ENCODE peak calls at places on chromosome 18, in nine cellular contexts. One of them, this sample, is unnamed.

GRCh38 chr18:67265464-67266245 is 250.9 kb downstream of the DSEL start:
- DNase-seq in astrocyte of the cerebellum: peak
- DNase-seq in cardiac muscle cell: peak
- DNase-seq in AG10803: peak
- DNase-seq in astrocyte: peak
- DNase-seq in fibroblast of pulmonary artery: peak
- DNase-seq in fibroblast of the aortic adventitia: peak
- DNase-seq in tibial nerve: no peak
- DNase-seq in osteoblast: no peak
- DNase-seq in this sample: no peak

GRCh38 chr18:76450912-76451421 is 44.1 kb downstream of the ZNF516 start:
- DNase-seq in tibial nerve: peak
- DNase-seq in fibroblast of pulmonary artery: peak
- DNase-seq in AG10803: peak
- DNase-seq in osteoblast: peak
- DNase-seq in astrocyte: peak
- DNase-seq in cardiac muscle cell: peak
- DNase-seq in fibroblast of the aortic adventitia: peak
- DNase-seq in astrocyte of the cerebellum: no peak
- DNase-seq in this sample: no peak

GRCh38 chr18:48928787-48929186 is 22.0 kb downstream of the SMAD7 start:
- DNase-seq in astrocyte: peak
- DNase-seq in tibial nerve: peak
- DNase-seq in astrocyte of the cerebellum: no peak
- DNase-seq in fibroblast of pulmonary artery: peak
- DNase-seq in cardiac muscle cell: no peak
- DNase-seq in AG10803: peak
- DNase-seq in fibroblast of the aortic adventitia: peak
- DNase-seq in osteoblast: peak
- DNase-seq in this sample: no peak

GRCh38 chr18:64653068-64653467 is 504.2 kb upstream of the LINC00305 start:
- DNase-seq in osteoblast: no peak
- DNase-seq in cardiac muscle cell: no peak
- DNase-seq in fibroblast of pulmonary artery: no peak
- DNase-seq in AG10803: no peak
- DNase-seq in astrocyte of the cerebellum: no peak
- DNase-seq in astrocyte: no peak
- DNase-seq in fibroblast of the aortic adventitia: no peak
- DNase-seq in tibial nerve: no peak
- DNase-seq in this sample: no peak

GRCh38 chr18:36155960-36156757 is 26.5 kb downstream of the ELP2 start:
- DNase-seq in AG10803: peak
- DNase-seq in astrocyte: peak
- DNase-seq in cardiac muscle cell: no peak
- DNase-seq in astrocyte of the cerebellum: no peak
- DNase-seq in fibroblast of the aortic adventitia: no peak
- DNase-seq in osteoblast: no peak
- DNase-seq in fibroblast of pulmonary artery: no peak
- DNase-seq in tibial nerve: no peak
- DNase-seq in this sample: no peak

GRCh38 chr18:13564579-13564978 is 161.8 kb downstream of the FAM210A start:
- DNase-seq in astrocyte: no peak
- DNase-seq in fibroblast of pulmonary artery: no peak
- DNase-seq in AG10803: no peak
- DNase-seq in osteoblast: no peak
- DNase-seq in tibial nerve: peak
- DNase-seq in fibroblast of the aortic adventitia: no peak
- DNase-seq in astrocyte of the cerebellum: no peak
- DNase-seq in cardiac muscle cell: no peak
- DNase-seq in this sample: no peak

GRCh38 chr18:46939337-46939963 is 22.0 kb downstream of the KATNAL2 start:
- DNase-seq in astrocyte of the cerebellum: no peak
- DNase-seq in tibial nerve: no peak
- DNase-seq in cardiac muscle cell: peak
- DNase-seq in AG10803: peak
- DNase-seq in osteoblast: peak
- DNase-seq in astrocyte: peak
- DNase-seq in fibroblast of the aortic adventitia: peak
- DNase-seq in fibroblast of pulmonary artery: peak
- DNase-seq in this sample: no peak

GRCh38 chr18:9619545-9619944 is 5.2 kb upstream of the PPP4R1 start:
- DNase-seq in tibial nerve: no peak
- DNase-seq in fibroblast of pulmonary artery: peak
- DNase-seq in astrocyte: peak
- DNase-seq in cardiac muscle cell: peak
- DNase-seq in AG10803: peak
- DNase-seq in astrocyte of the cerebellum: peak
- DNase-seq in osteoblast: peak
- DNase-seq in fibroblast of the aortic adventitia: peak
- DNase-seq in this sample: no peak

GRCh38 chr18:75161629-75162028 is 47.3 kb downstream of the PTGR3 start:
- DNase-seq in fibroblast of pulmonary artery: no peak
- DNase-seq in osteoblast: no peak
- DNase-seq in fibroblast of the aortic adventitia: peak
- DNase-seq in AG10803: peak
- DNase-seq in astrocyte: peak
- DNase-seq in tibial nerve: peak
- DNase-seq in astrocyte of the cerebellum: peak
- DNase-seq in cardiac muscle cell: peak
- DNase-seq in this sample: peak

GRCh38 chr18:231563-231962 is 36.3 kb downstream of the THOC1 start:
- DNase-seq in osteoblast: no peak
- DNase-seq in cardiac muscle cell: no peak
- DNase-seq in fibroblast of the aortic adventitia: no peak
- DNase-seq in fibroblast of pulmonary artery: no peak
- DNase-seq in AG10803: no peak
- DNase-seq in astrocyte of the cerebellum: no peak
- DNase-seq in tibial nerve: no peak
- DNase-seq in astrocyte: no peak
- DNase-seq in this sample: no peak

GRCh38 chr18:13437034-13437433 is 218.5 kb downstream of the LDLRAD4 start:
- DNase-seq in fibroblast of pulmonary artery: no peak
- DNase-seq in fibroblast of the aortic adventitia: no peak
- DNase-seq in astrocyte: peak
- DNase-seq in osteoblast: no peak
- DNase-seq in cardiac muscle cell: no peak
- DNase-seq in AG10803: no peak
- DNase-seq in astrocyte of the cerebellum: no peak
- DNase-seq in tibial nerve: no peak
- DNase-seq in this sample: no peak

GRCh38 chr18:78896111-78896510 is 83.5 kb upstream of the SALL3 start:
- DNase-seq in tibial nerve: no peak
- DNase-seq in astrocyte: no peak
- DNase-seq in osteoblast: no peak
- DNase-seq in cardiac muscle cell: no peak
- DNase-seq in fibroblast of pulmonary artery: no peak
- DNase-seq in AG10803: no peak
- DNase-seq in astrocyte of the cerebellum: no peak
- DNase-seq in fibroblast of the aortic adventitia: no peak
- DNase-seq in this sample: no peak

GRCh38 chr18:72867721-72868665 is at the start of gene NETO1:
- DNase-seq in astrocyte: no peak
- DNase-seq in AG10803: no peak
- DNase-seq in cardiac muscle cell: no peak
- DNase-seq in fibroblast of the aortic adventitia: no peak
- DNase-seq in osteoblast: peak
- DNase-seq in tibial nerve: no peak
- DNase-seq in fibroblast of pulmonary artery: no peak
- DNase-seq in astrocyte of the cerebellum: no peak
- DNase-seq in this sample: no peak

GRCh38 chr18:55381277-55381676 is 206.7 kb downstream of the TCF4 start:
- DNase-seq in fibroblast of pulmonary artery: peak
- DNase-seq in astrocyte of the cerebellum: peak
- DNase-seq in cardiac muscle cell: peak
- DNase-seq in astrocyte: peak
- DNase-seq in osteoblast: no peak
- DNase-seq in AG10803: peak
- DNase-seq in tibial nerve: no peak
- DNase-seq in fibroblast of the aortic adventitia: peak
- DNase-seq in this sample: no peak

GRCh38 chr18:23540867-23541266 is 37.6 kb downstream of the RMC1 start:
- DNase-seq in osteoblast: no peak
- DNase-seq in tibial nerve: no peak
- DNase-seq in fibroblast of the aortic adventitia: no peak
- DNase-seq in astrocyte of the cerebellum: no peak
- DNase-seq in fibroblast of pulmonary artery: peak
- DNase-seq in astrocyte: peak
- DNase-seq in cardiac muscle cell: peak
- DNase-seq in AG10803: no peak
- DNase-seq in this sample: no peak

GRCh38 chr18:49177812-49178211 is 227.0 kb upstream of the SMAD7 start:
- DNase-seq in AG10803: peak
- DNase-seq in astrocyte of the cerebellum: peak
- DNase-seq in fibroblast of pulmonary artery: peak
- DNase-seq in cardiac muscle cell: peak
- DNase-seq in osteoblast: no peak
- DNase-seq in tibial nerve: no peak
- DNase-seq in fibroblast of the aortic adventitia: peak
- DNase-seq in astrocyte: peak
- DNase-seq in this sample: no peak

GRCh38 chr18:57445488-57446319 is 10.5 kb downstream of the ONECUT2 start:
- DNase-seq in cardiac muscle cell: no peak
- DNase-seq in tibial nerve: no peak
- DNase-seq in osteoblast: no peak
- DNase-seq in AG10803: no peak
- DNase-seq in astrocyte: no peak
- DNase-seq in fibroblast of pulmonary artery: no peak
- DNase-seq in fibroblast of the aortic adventitia: no peak
- DNase-seq in astrocyte of the cerebellum: no peak
- DNase-seq in this sample: peak

GRCh38 chr18:25298853-25299274 is 53.1 kb downstream of the ZNF521 start:
- DNase-seq in fibroblast of pulmonary artery: peak
- DNase-seq in AG10803: peak
- DNase-seq in astrocyte of the cerebellum: peak
- DNase-seq in fibroblast of the aortic adventitia: peak
- DNase-seq in cardiac muscle cell: peak
- DNase-seq in tibial nerve: no peak
- DNase-seq in astrocyte: peak
- DNase-seq in osteoblast: peak
- DNase-seq in this sample: no peak

GRCh38 chr18:80213173-80213572 is 34.1 kb downstream of the PARD6G start:
- DNase-seq in osteoblast: no peak
- DNase-seq in AG10803: no peak
- DNase-seq in tibial nerve: no peak
- DNase-seq in fibroblast of the aortic adventitia: no peak
- DNase-seq in astrocyte: no peak
- DNase-seq in astrocyte of the cerebellum: no peak
- DNase-seq in fibroblast of pulmonary artery: no peak
- DNase-seq in cardiac muscle cell: no peak
- DNase-seq in this sample: no peak
- H3K4me3 ChIP-seq in osteoblast: no peak
- H3K4me3 ChIP-seq in AG10803: no peak
- H3K4me3 ChIP-seq in tibial nerve: no peak
- H3K4me3 ChIP-seq in fibroblast of the aortic adventitia: no peak
- H3K4me3 ChIP-seq in astrocyte: no peak
- H3K4me3 ChIP-seq in astrocyte of the cerebellum: no peak
- H3K4me3 ChIP-seq in fibroblast of pulmonary artery: no peak
- H3K4me3 ChIP-seq in cardiac muscle cell: no peak
- H3K4me3 ChIP-seq in this sample: no peak

GRCh38 chr18:45012286-45012685 is 331.6 kb downstream of the SETBP1 start:
- DNase-seq in osteoblast: no peak
- DNase-seq in cardiac muscle cell: no peak
- DNase-seq in fibroblast of pulmonary artery: no peak
- DNase-seq in astrocyte: no peak
- DNase-seq in AG10803: peak
- DNase-seq in tibial nerve: no peak
- DNase-seq in astrocyte of the cerebellum: no peak
- DNase-seq in fibroblast of the aortic adventitia: no peak
- DNase-seq in this sample: no peak
- TF ChIP-seq CTCF in osteoblast: no peak
- TF ChIP-seq CTCF in cardiac muscle cell: no peak
- TF ChIP-seq CTCF in fibroblast of pulmonary artery: no peak
- TF ChIP-seq CTCF in astrocyte: no peak
- TF ChIP-seq CTCF in AG10803: no peak
- TF ChIP-seq CTCF in tibial nerve: no peak
- TF ChIP-seq CTCF in astrocyte of the cerebellum: no peak
- TF ChIP-seq CTCF in fibroblast of the aortic adventitia: no peak
- TF ChIP-seq CTCF in this sample: no peak

DNA sequence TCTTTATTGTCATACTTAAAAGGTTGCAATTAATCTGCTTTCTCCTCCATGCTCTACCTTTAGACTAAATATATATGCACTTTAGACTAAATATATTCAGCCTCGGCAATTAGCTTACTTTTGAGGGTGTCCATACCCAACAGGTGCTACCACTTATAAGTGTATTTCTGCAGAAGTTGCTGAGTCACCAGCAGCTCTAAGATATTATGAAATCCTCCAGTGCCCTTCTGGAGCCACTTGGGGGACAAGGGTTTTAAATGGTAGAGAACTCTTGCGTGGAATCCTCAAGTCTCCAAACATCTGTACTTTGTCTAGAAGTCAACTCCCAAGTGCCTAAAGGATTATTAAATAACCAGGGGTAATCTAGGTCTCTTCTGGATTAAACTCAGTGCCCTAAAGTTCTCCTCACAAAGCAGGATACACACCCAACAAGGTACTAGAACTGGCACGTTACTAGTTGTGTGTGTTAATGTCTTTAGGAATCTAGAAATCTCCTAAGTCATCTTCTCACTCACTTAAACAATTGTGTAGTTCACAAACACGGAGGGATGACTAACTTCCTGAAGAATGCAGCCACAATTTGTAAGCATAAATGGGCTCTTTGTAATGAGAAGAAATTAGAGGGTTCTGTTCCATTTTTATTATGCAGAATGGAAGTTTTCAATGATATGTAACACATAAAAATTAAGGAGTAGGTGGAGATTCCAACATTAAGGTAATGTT is 159.7 kb downstream of the CD226 start:
- DNase-seq in osteoblast: peak
- DNase-seq in cardiac muscle cell: peak
- DNase-seq in fibroblast of pulmonary artery: peak
- DNase-seq in AG10803: peak
- DNase-seq in tibial nerve: no peak
- DNase-seq in astrocyte of the cerebellum: peak
- DNase-seq in fibroblast of the aortic adventitia: peak
- DNase-seq in astrocyte: peak
- DNase-seq in this sample: no peak
- H3K4me3 ChIP-seq in osteoblast: no peak
- H3K4me3 ChIP-seq in cardiac muscle cell: no peak
- H3K4me3 ChIP-seq in fibroblast of pulmonary artery: no peak
- H3K4me3 ChIP-seq in AG10803: no peak
- H3K4me3 ChIP-seq in tibial nerve: peak
- H3K4me3 ChIP-seq in astrocyte of the cerebellum: no peak
- H3K4me3 ChIP-seq in fibroblast of the aortic adventitia: no peak
- H3K4me3 ChIP-seq in astrocyte: peak
- H3K4me3 ChIP-seq in this sample: no peak

GRCh38 chr18:5075297-5075696 is 121.8 kb downstream of the AKAIN1 start:
- DNase-seq in tibial nerve: no peak
- DNase-seq in fibroblast of the aortic adventitia: no peak
- DNase-seq in cardiac muscle cell: no peak
- DNase-seq in fibroblast of pulmonary artery: no peak
- DNase-seq in astrocyte: no peak
- DNase-seq in astrocyte of the cerebellum: no peak
- DNase-seq in osteoblast: no peak
- DNase-seq in AG10803: no peak
- DNase-seq in this sample: no peak

GRCh38 chr18:5068856-5069255 is 128.2 kb downstream of the AKAIN1 start:
- DNase-seq in cardiac muscle cell: no peak
- DNase-seq in astrocyte: peak
- DNase-seq in astrocyte of the cerebellum: no peak
- DNase-seq in osteoblast: no peak
- DNase-seq in fibroblast of pulmonary artery: no peak
- DNase-seq in fibroblast of the aortic adventitia: peak
- DNase-seq in tibial nerve: no peak
- DNase-seq in AG10803: no peak
- DNase-seq in this sample: no peak

GRCh38 chr18:5073026-5073944 is 123.8 kb downstream of the AKAIN1 start:
- DNase-seq in astrocyte: peak
- DNase-seq in osteoblast: peak
- DNase-seq in AG10803: peak
- DNase-seq in fibroblast of the aortic adventitia: peak
- DNase-seq in astrocyte of the cerebellum: no peak
- DNase-seq in fibroblast of pulmonary artery: peak
- DNase-seq in cardiac muscle cell: peak
- DNase-seq in tibial nerve: peak
- DNase-seq in this sample: peak
- TF ChIP-seq CTCF in astrocyte: peak
- TF ChIP-seq CTCF in osteoblast: peak
- TF ChIP-seq CTCF in AG10803: peak
- TF ChIP-seq CTCF in fibroblast of the aortic adventitia: peak
- TF ChIP-seq CTCF in astrocyte of the cerebellum: peak
- TF ChIP-seq CTCF in fibroblast of pulmonary artery: peak
- TF ChIP-seq CTCF in cardiac muscle cell: no peak
- TF ChIP-seq CTCF in tibial nerve: no peak
- TF ChIP-seq CTCF in this sample: peak